ENCODE peak calls at places on chromosomes 6 and 20, in five cellular contexts. P is breast epithelium, A is nephron progenitor cell, F is AG10803, J is AG04450. Z is an unnamed sample.

GRCh38 chr6:14738933-14739332 is 506.9 kb upstream of the JARID2 start:
- DNase-seq in P (no peak), J (no peak), A (no peak), F (no peak), Z (no peak)

GRCh38 chr6:149197482-149197881 is 120.0 kb upstream of the TAB2 start:
- DNase-seq in F (no peak), P (no peak), J (no peak), A (no peak), Z (no peak)

GRCh38 chr6:6556738-6557503 is 31.6 kb upstream of the LY86 start:
- DNase-seq in P (no peak), A (peak), J (no peak), F (peak), Z (peak)

GRCh38 chr20:34891166-34892062 is 15.0 kb downstream of the ACSS2 start:
- DNase-seq in F (peak), A (no peak), J (no peak), P (no peak), Z (no peak)

GRCh38 chr6:72621243-72622093 is at the start of gene KCNQ5:
- DNase-seq in J (no peak), F (peak), P (no peak), A (peak), Z (peak)

GRCh38 chr6:158518196-158519127 is 41.4 kb upstream of the TMEM181 start:
- DNase-seq in J (peak), A (peak), P (no peak), F (peak), Z (peak)

GRCh38 chr6:139147628-139148027 is 12.7 kb downstream of the HECA start:
- DNase-seq in J (no peak), P (no peak), F (no peak), A (no peak), Z (no peak)

GRCh38 chr20:48690888-48691287 is 136.9 kb downstream of the PREX1 start:
- DNase-seq in F (no peak), J (no peak), A (no peak), P (no peak), Z (no peak)

GRCh38 chr6:9428416-9429172 is 986.3 kb downstream of the TFAP2A start:
- DNase-seq in F (peak), A (no peak), P (no peak), J (no peak), Z (no peak)

GRCh38 chr20:22914291-22914690 is 120.8 kb upstream of the SSTR4 start:
- DNase-seq in J (no peak), F (no peak), A (no peak), P (no peak), Z (no peak)

GRCh38 chr6:90463359-90463758 is 123.5 kb downstream of the MAP3K7 start:
- DNase-seq in J (no peak), A (no peak), P (no peak), F (no peak), Z (no peak)

GRCh38 chr6:106241498-106241897 is 84.1 kb downstream of the ATG5 start:
- DNase-seq in P (no peak), A (no peak), J (no peak), F (no peak), Z (no peak)

GRCh38 chr6:166417285-166417691 is 34.5 kb upstream of the MPC1 start:
- DNase-seq in J (no peak), P (no peak), F (no peak), A (no peak), Z (peak)

GRCh38 chr6:26045046-26045938 is 41.9 kb upstream of the HFE start:
- DNase-seq in A (no peak), J (peak), P (peak), F (peak), Z (no peak)

GRCh38 chr6:32439708-32440214 is at the start of gene HLA-DRA:
- DNase-seq in P (no peak), A (peak), J (peak), F (peak), Z (no peak)

GRCh38 chr6:130190701-130191375 is 31.9 kb downstream of the SAMD3 start:
- DNase-seq in A (no peak), F (no peak), P (no peak), J (no peak), Z (no peak)

GRCh38 chr6:11043552-11043960 is 549 bp downstream of the ELOVL2 start:
- DNase-seq in A (peak), P (no peak), F (no peak), J (no peak), Z (peak)

GRCh38 chr6:69942485-69942884 is 76.1 kb downstream of the COL19A1 start:
- DNase-seq in F (no peak), J (no peak), A (no peak), P (no peak), Z (no peak)

GRCh38 chr6:2514965-2515543 is 235.7 kb downstream of the MYLK4 start:
- DNase-seq in F (no peak), P (no peak), J (no peak), A (no peak), Z (no peak)

GRCh38 chr6:127855542-127856159 is 45.2 kb downstream of the THEMIS start:
- DNase-seq in P (no peak), A (no peak), J (no peak), F (peak), Z (no peak)

GRCh38 chr6:148693882-148694484 is 52.8 kb upstream of the UST start:
- DNase-seq in A (no peak), J (no peak), P (no peak), F (no peak), Z (no peak)

GRCh38 chr6:39841291-39841690 is 49.1 kb downstream of the DAAM2 start:
- DNase-seq in A (no peak), J (no peak), F (no peak), P (no peak), Z (no peak)

GRCh38 chr6:39844866-39845265 is 52.7 kb downstream of the DAAM2 start:
- DNase-seq in J (no peak), F (no peak), P (no peak), A (no peak), Z (no peak)

GRCh38 chr6:39841923-39842322 is 49.7 kb downstream of the DAAM2 start:
- DNase-seq in A (no peak), J (no peak), F (no peak), P (no peak), Z (no peak)

GRCh38 chr6:39840781-39841180 is 48.6 kb downstream of the DAAM2 start:
- DNase-seq in P (no peak), F (no peak), J (no peak), A (no peak), Z (no peak)

DNA sequence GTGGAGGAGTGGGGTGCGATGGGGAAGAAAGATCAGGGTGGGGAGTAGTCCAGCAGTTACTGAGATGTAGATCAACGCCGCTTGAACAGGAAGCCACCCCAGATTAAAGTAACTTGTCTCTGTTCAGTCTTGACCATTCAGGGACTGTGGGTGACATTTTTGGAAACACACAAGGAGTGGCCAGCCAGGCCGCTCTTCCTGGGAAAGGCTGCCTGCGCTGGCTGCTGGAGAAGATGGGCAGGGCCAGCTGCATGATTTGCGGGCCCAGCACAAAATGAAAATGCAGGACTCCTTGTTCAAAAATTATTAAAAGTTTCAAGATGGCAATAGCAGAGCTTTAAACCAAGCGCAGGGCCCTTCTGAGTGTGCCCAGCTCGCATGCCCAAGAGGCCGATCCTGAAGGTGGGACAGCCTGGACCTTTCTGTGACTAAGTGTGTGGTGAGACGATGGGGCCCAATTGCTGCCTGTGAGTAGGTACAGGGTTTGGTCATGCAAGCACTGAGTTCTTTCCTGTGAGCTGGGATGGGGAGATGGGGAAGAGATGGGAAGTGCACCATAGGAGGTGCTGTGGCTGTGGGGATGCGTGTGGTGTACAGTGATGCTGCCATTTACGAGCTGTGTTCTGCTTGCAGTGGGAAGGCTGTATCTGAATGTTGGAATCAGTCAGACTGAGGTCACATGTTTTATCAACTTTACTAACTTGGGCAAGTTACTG is 51.3 kb downstream of the DAAM2 start:
- DNase-seq in P (no peak), J (no peak), A (no peak), F (no peak), Z (no peak)
- TF ChIP-seq CTCF in P (no peak), J (peak), A (no peak), F (peak), Z (no peak)

GRCh38 chr20:10960416-10960815 is 286.6 kb upstream of the JAG1 start:
- DNase-seq in F (no peak), P (no peak), A (no peak), J (no peak), Z (no peak)

GRCh38 chr20:10962937-10963336 is 289.1 kb upstream of the JAG1 start:
- DNase-seq in J (no peak), P (no peak), A (no peak), F (no peak), Z (no peak)

GRCh38 chr20:10965936-10966470 is 292.2 kb upstream of the JAG1 start:
- DNase-seq in A (no peak), J (peak), P (no peak), F (no peak), Z (no peak)

GRCh38 chr20:10961651-10962288 is 288.0 kb upstream of the JAG1 start:
- DNase-seq in J (no peak), F (no peak), P (no peak), A (no peak), Z (no peak)

DNA sequence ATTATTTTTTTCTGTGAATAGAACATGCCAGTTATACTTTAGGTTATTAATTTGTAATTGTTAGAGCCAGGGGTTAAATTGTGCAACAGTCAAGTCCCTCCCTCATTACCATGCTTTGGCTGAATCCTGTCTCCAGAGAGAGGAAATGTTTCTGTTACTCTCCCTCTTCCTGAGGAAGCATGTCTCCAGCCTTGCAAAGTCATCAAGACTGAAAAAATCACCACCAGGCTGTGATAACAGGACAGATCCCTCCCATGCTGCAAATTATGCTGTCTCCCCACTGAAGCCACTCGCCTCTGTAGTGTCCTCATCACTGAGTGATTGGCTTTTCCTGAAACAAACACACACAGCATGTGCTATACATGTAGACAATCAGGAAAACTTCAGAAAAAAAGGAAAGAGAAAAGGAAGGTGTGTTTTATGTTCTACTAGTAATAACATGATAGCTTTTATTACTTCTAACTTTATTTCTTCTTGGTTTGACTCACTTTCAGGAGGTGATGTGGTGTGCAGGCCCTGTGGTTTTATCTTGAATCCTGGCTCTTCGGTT is 290.0 kb upstream of the JAG1 start:
- DNase-seq in P (no peak), F (no peak), J (no peak), A (no peak), Z (no peak)
- TF ChIP-seq CTCF in P (no peak), F (no peak), J (no peak), A (no peak), Z (no peak)

GRCh38 chr6:145110109-145110508 is 625.2 kb downstream of the EPM2A start:
- DNase-seq in A (no peak), F (no peak), P (no peak), J (no peak), Z (no peak)
- TF ChIP-seq CTCF in A (no peak), F (no peak), P (no peak), J (no peak), Z (no peak)

GRCh38 chr6:135306740-135307420 is 125.8 kb downstream of the MYB start:
- DNase-seq in F (no peak), P (no peak), J (no peak), A (no peak), Z (no peak)

GRCh38 chr6:135310291-135310690 is 129.2 kb downstream of the MYB start:
- DNase-seq in P (no peak), F (no peak), A (no peak), J (no peak), Z (no peak)

GRCh38 chr6:135306166-135306565 is 125.1 kb downstream of the MYB start:
- DNase-seq in A (no peak), F (no peak), P (no peak), J (no peak), Z (no peak)

GRCh38 chr6:135314543-135314942 is 133.4 kb downstream of the MYB start:
- DNase-seq in A (no peak), F (no peak), J (no peak), P (no peak), Z (no peak)

GRCh38 chr6:135311446-135312200 is 130.5 kb downstream of the MYB start:
- DNase-seq in P (no peak), A (no peak), J (no peak), F (no peak), Z (no peak)
- TF ChIP-seq CTCF in P (no peak), A (no peak), J (no peak), F (no peak), Z (no peak)

GRCh38 chr20:57332105-57333089 is 2.8 kb downstream of the SPO11 start:
- DNase-seq in P (no peak), J (no peak), A (no peak), F (no peak), Z (no peak)
- TF ChIP-seq CTCF in P (no peak), J (no peak), A (peak), F (no peak), Z (no peak)

GRCh38 chr6:170552765-170553685 is at the start of gene PSMB1:
- DNase-seq in P (peak), A (peak), F (peak), J (peak), Z (peak)
- TF ChIP-seq CTCF in P (no peak), A (no peak), F (no peak), J (no peak), Z (no peak)

DNA sequence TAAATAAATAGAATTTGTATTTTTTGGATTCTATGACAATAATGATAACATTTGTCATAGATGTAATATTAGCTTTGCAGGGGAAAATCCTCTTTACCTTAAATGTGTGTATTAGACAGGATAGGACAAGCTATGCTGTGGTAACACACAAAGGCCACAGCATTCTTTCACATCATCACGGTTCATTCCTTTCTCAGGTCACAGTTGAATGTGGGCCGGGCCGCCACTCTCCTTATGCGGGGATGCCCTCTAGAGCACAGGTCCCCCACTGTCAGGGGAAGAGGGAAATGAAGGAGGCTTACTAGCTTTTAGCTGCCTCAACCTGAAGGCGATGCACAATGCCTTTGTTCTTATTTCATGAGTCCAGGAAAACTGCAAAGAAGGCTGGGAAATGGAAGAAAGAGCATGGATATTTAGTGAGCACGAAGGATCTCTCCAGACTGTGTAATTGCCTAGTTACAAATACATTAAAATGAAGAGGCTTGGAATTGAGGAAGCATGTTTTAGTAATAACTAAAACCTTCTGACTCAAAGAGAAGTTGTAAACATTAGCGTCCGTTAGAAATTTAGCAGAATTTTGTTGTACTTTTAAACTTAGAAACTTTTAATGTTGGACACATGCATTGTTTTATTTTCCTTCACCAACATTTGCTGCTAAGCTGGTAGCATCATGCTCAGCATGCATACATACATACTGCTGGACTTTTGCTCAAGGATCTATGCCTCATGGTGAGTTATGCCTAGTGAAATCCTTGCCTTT is 248.9 kb upstream of the FOXQ1 start:
- DNase-seq in J (no peak), F (peak), A (no peak), P (no peak), Z (no peak)
- TF ChIP-seq CTCF in J (no peak), F (no peak), A (no peak), P (no peak), Z (no peak)

GRCh38 chr20:7025635-7026034 is 258.1 kb downstream of the BMP2 start:
- DNase-seq in P (no peak), J (no peak), F (no peak), A (no peak), Z (no peak)

GRCh38 chr20:7029005-7029404 is 261.5 kb downstream of the BMP2 start:
- DNase-seq in P (no peak), F (no peak), J (no peak), A (no peak), Z (no peak)

DNA sequence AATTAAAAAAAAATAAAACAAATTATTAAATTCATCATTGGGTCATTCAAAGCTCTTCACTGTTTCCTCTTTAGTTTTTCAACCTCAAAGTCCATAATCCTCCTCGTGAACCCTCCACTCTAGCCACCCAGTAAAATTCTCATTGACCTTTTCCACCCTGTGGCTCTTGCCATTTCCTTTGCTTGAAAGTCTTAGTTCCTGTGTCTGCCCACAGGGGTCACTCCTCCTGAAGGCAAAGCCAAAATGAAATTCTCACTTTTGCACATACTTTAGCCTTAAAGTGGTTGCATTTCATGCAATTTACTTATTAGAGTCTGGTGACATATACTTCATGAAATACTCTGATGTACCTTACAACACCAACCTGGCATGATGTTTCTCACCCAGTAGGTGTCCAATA is 263.7 kb downstream of the BMP2 start:
- DNase-seq in F (no peak), P (no peak), A (no peak), J (no peak), Z (no peak)
- TF ChIP-seq CTCF in F (peak), P (no peak), A (no peak), J (no peak), Z (peak)

Z was measured in glutamatergic neuron.